ENCODE peak calls at places on chromosomes 7 and 10, in four cellular contexts. B is tibial nerve, L is GM12865, X is endothelial cell. Z is an unnamed sample.
A peak's percentile ranks its signal among the peaks of the same experiment; 100 is the strongest.

GRCh38 chr7:39406464-39406863 is 159.7 kb upstream of the YAE1 start:
- DNase-seq in L (no peak), X (no peak), B (no peak), Z (no peak)

GRCh38 chr7:44694766-44695165 is 53.9 kb upstream of the ZMIZ2 start:
- DNase-seq in X (no peak), B (no peak), L (no peak), Z (no peak)

GRCh38 chr10:2925631-2926030 is 141.7 kb upstream of the PFKP start:
- DNase-seq in L (no peak), B (peak; percentile 44), X (peak; percentile 17), Z (no peak)

GRCh38 chr10:90007226-90007625 is 305.8 kb downstream of the KIF20B start:
- DNase-seq in B (no peak), L (no peak), X (no peak), Z (no peak)

GRCh38 chr10:31888442-31888841 is 40.2 kb downstream of the ARHGAP12 start:
- DNase-seq in B (no peak), X (no peak), L (no peak), Z (no peak)

GRCh38 chr7:133819695-133820094 is 307.4 kb upstream of the LRGUK start:
- DNase-seq in L (no peak), B (no peak), X (no peak), Z (no peak)

GRCh38 chr7:17405786-17406185 is 107.3 kb downstream of the AHR start:
- DNase-seq in L (no peak), X (no peak), B (no peak), Z (no peak)

GRCh38 chr10:77036993-77037734 is 600.4 kb downstream of the KCNMA1 start:
- DNase-seq in B (no peak), X (peak; percentile 24), L (peak; percentile 41), Z (no peak)

GRCh38 chr10:79127151-79127961 is 58.6 kb downstream of the ZMIZ1 start:
- DNase-seq in B (peak; percentile 73), X (no peak), L (no peak), Z (no peak)

GRCh38 chr7:115300228-115300870 is 378.5 kb downstream of the MDFIC start:
- DNase-seq in B (no peak), L (no peak), X (no peak), Z (no peak)

GRCh38 chr10:6030940-6031339 is 31.2 kb downstream of the IL2RA start:
- DNase-seq in L (no peak), B (no peak), X (no peak), Z (no peak)

GRCh38 chr10:3364768-3365480 is 192.3 kb upstream of the PITRM1 start:
- DNase-seq in L (no peak), X (no peak), B (no peak), Z (no peak)

GRCh38 chr10:46525824-46526681 is 30.4 kb downstream of the GPRIN2 start:
- DNase-seq in B (no peak), L (no peak), X (no peak), Z (no peak)

GRCh38 chr7:25314094-25314708 is 85.9 kb upstream of the NPVF start:
- DNase-seq in X (no peak), L (no peak), B (no peak), Z (no peak)

GRCh38 chr7:37452346-37452745 is 3.7 kb upstream of the ELMO1 start:
- DNase-seq in L (no peak), B (no peak), X (no peak), Z (no peak)

GRCh38 chr7:99021941-99022560 is 121.9 kb downstream of the SMURF1 start:
- DNase-seq in X (no peak), B (no peak), L (no peak), Z (no peak)

GRCh38 chr7:34219153-34219552 is 313.8 kb downstream of the BMPER start:
- DNase-seq in B (no peak), X (no peak), L (no peak), Z (no peak)

GRCh38 chr10:74151057-74151878 is at the start of gene ADK:
- DNase-seq in L (peak; percentile 99), X (peak; percentile 98), B (peak; percentile 100), Z (peak; percentile 85)

GRCh38 chr10:126533644-126534043 is 136.8 kb downstream of the C10orf90 start:
- DNase-seq in L (no peak), X (no peak), B (no peak), Z (no peak)

GRCh38 chr10:132384618-132385510 is 12.1 kb upstream of the PWWP2B start:
- DNase-seq in B (no peak), X (no peak), L (no peak), Z (no peak)

GRCh38 chr10:91820144-91820543 is 21.9 kb downstream of the TNKS2 start:
- DNase-seq in L (no peak), X (no peak), B (no peak), Z (no peak)

GRCh38 chr7:127189074-127189473 is 63.7 kb downstream of the GRM8 start:
- DNase-seq in X (no peak), B (no peak), L (no peak), Z (no peak)

GRCh38 chr7:21965318-21965717 is 19.6 kb upstream of the CDCA7L start:
- DNase-seq in X (no peak), L (no peak), B (no peak), Z (no peak)

GRCh38 chr7:155856656-155857055 is 44.4 kb upstream of the SHH start:
- DNase-seq in X (no peak), L (no peak), B (no peak), Z (no peak)

GRCh38 chr10:132465889-132466519 is 69.0 kb downstream of the PWWP2B start:
- DNase-seq in L (no peak), B (no peak), X (no peak), Z (no peak)

DNA sequence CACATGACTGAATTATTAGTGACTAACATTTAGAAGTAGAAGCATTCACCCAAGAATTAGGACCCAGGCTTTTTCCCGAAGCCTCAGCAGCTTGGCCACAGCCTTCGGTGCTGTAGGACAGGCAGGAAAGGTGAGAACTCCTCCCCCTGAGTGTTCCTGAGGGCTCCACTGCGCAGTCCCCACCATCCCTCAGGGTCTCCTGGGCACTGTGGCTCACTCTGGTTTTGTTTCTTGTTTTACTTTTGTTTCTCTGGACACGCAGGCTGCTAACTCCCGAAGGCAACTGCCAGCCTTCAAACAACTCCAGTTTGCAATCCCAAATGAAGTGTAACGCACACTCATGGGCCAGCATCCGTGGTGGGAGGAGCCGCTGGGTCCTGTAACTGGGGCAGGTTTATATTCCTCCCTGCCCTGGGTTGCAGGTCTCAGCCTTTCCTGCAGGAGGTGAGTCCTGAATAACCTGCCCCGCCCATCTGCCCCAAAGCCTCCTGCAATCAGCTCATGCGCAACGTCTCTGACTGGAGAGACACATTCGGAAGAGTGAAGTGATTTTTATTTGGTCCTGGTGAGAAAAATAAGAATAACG is 492.9 kb downstream of the PTPRN2 start:
- DNase-seq in L (no peak), B (no peak), X (no peak), Z (no peak)
- TF ChIP-seq CTCF in L (no peak), B (no peak), X (no peak), Z (no peak)

GRCh38 chr10:88382699-88383098 is 200.4 kb downstream of the RNLS start:
- DNase-seq in X (no peak), B (no peak), L (no peak), Z (no peak)

GRCh38 chr10:88386878-88387773 is 196.0 kb downstream of the RNLS start:
- DNase-seq in X (no peak), B (peak; percentile 33), L (peak; percentile 87), Z (no peak)

GRCh38 chr10:88389456-88389855 is 193.7 kb downstream of the RNLS start:
- DNase-seq in B (peak; percentile 73), L (peak; percentile 77), X (peak; percentile 20), Z (no peak)

GRCh38 chr10:88386204-88386877 is 196.8 kb downstream of the RNLS start:
- DNase-seq in X (no peak), L (peak; percentile 83), B (no peak), Z (no peak)

DNA sequence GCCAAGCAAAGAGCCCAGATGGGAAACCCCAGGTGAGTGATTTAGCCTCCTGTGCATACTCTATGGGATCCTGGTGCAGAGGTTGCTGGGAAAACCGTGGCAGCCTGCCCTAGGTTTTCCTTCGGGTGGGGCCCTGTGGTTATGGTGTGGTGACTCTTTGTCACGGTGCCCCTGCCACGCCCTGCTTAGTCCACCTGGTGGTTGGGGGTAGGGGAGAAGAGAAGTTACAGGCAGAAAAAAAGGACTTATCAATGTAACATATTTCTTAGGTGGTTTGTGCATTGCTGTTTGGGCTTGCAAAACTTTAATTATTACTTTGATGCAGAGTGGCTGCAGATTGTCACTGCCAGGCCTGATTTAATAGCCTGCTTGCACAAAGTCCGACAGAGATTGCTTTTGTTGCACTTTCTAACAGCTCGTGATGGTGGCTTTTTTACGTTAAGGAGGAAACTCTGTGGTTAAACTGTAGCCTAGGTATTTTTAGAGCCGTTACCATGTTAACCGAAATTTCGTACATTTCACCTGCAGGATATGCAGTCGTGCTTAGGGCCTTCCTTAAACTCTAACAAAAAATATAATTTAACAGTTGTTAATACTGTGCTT is 197.4 kb downstream of the RNLS start:
- DNase-seq in B (no peak), L (peak; percentile 94), X (no peak), Z (no peak)
- TF ChIP-seq CTCF in B (no peak), L (no peak), X (no peak), Z (no peak)

GRCh38 chr7:87328281-87328680 is 17.2 kb upstream of the CROT start:
- DNase-seq in L (peak; percentile 50), B (no peak), X (no peak), Z (no peak)

GRCh38 chr7:87331687-87332256 is 13.7 kb upstream of the CROT start:
- DNase-seq in L (no peak), X (no peak), B (no peak), Z (no peak)

GRCh38 chr7:87330316-87330715 is 15.1 kb upstream of the CROT start:
- DNase-seq in L (no peak), B (no peak), X (no peak), Z (no peak)

GRCh38 chr7:87330942-87331341 is 14.5 kb upstream of the CROT start:
- DNase-seq in L (no peak), X (no peak), B (no peak), Z (no peak)

DNA sequence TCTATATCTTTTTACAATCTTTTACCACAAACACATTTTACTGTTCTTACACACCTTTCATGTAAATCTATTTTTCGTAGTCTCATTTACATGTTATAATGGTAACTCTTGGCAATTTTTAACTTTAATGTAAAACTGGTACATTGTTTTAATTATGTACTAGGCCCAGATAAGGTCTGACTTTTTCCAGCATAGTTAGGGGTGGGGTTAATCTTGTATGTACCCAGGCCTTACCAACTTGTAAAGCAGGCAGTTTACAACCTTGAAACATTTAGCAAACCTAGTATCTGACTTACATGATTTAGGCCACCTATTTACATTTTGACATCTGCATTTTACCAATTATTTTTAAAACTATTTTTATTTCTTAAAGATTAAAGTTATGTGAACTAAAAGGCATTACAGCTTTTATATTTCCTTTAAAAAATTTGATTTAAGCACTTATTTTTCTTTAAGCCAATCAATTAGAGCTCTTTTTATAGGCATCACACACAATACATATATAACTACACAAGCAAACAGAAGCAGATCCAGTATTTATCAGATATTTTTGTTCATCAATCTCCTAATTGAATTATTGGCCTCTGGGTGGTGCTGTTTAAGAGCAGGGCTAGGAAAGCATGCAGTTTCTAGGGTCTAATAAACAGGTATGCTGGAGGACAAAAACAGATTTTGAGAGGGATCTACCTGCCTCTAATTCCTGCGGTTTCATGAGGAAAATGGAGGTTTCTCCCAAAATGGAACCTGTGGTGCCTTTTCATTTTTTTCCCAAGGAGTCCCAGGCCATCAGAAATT is 19.7 kb upstream of the CROT start:
- DNase-seq in B (no peak), L (no peak), X (no peak), Z (no peak)
- TF ChIP-seq CTCF in B (no peak), L (no peak), X (no peak), Z (no peak)

DNA sequence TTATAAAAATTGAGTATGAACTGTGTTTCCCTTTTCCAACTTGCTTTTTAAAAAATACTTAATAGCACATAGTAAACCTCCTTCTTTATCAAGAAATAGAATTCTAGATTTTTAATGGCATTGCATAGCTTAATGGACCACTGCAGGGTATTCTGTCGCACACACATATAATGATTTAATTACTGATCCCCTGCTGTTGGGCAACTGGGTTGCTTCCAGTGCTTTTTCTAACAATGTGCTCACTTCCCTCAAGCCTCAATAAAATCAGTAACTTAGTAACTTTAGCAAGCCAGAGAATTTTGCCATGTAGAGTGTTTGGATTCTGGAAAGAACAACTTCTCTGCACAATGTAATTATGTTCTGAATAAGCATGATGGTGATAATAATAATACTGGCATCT is 49.1 kb upstream of the PDLIM1 start:
- DNase-seq in L (no peak), B (no peak), X (no peak), Z (no peak)
- TF ChIP-seq CTCF in L (no peak), B (no peak), X (no peak), Z (no peak)